ENCODE peak calls at places on chromosomes 12 and 14, in nine cellular contexts. F is activated effector memory CD4-positive, alpha-beta T cell treated with Interleukin-2 at 50 U/mL for 16 hours; D is anterior cingulate cortex; K is activated CD4-positive, CD25-positive, alpha-beta regulatory T cell; T is foreskin fibroblast; N is RCC 7860; E is activated T-cell treated with anti-CD3 and anti-CD28 coated beads, Interleukin-2, amount 50 U/mL, for 72 hours; U is Peyer's patch; R is posterior vena cava. C is an unnamed sample.

GRCh38 chr14:57739543-57739942 is 126.3 kb downstream of the SLC35F4 start:
- DNase-seq in F (no peak), T (no peak), N (no peak), U (no peak), R (no peak), K (no peak), E (no peak), D (no peak), C (no peak)

GRCh38 chr12:58314610-58315009 is 373.2 kb downstream of the ATP23 start:
- DNase-seq in N (peak), R (no peak), U (no peak), T (peak), D (no peak), F (no peak), E (no peak), K (no peak), C (no peak)

GRCh38 chr14:45057881-45058364 is 26.0 kb upstream of the PRPF39 start:
- DNase-seq in R (no peak), N (no peak), U (no peak), K (no peak), E (no peak), D (no peak), F (no peak), T (no peak), C (no peak)

GRCh38 chr14:54450535-54450934 is 9.4 kb upstream of the CNIH1 start:
- DNase-seq in K (no peak), U (no peak), E (peak), R (no peak), N (no peak), D (no peak), T (peak), F (no peak), C (no peak)

GRCh38 chr12:69966409-69966808 is 141.4 kb downstream of the MYRFL start:
- DNase-seq in D (peak), N (peak), K (no peak), E (no peak), T (no peak), F (no peak), R (no peak), U (no peak), C (peak)

GRCh38 chr14:44914849-44915248 is 46.9 kb downstream of the KLHL28 start:
- DNase-seq in F (no peak), E (no peak), T (no peak), U (no peak), N (no peak), K (no peak), R (no peak), D (no peak), C (no peak)

GRCh38 chr14:69822456-69822855 is 25.4 kb upstream of the SLC10A1 start:
- DNase-seq in U (no peak), D (no peak), K (no peak), R (no peak), F (no peak), N (no peak), E (no peak), T (no peak), C (no peak)

GRCh38 chr14:36520601-36521525 is 831 bp upstream of the NKX2-1 start:
- DNase-seq in N (no peak), E (peak), T (peak), U (peak), D (no peak), F (no peak), K (no peak), R (peak), C (no peak)

GRCh38 chr14:33959692-33960151 is 8.8 kb upstream of the EGLN3 start:
- DNase-seq in U (no peak), D (peak), N (no peak), E (no peak), T (no peak), R (no peak), K (no peak), F (no peak), C (no peak)

C was measured in epithelial cell of proximal tubule.